ENCODE peak calls at places on chromosome 16, in ten cellular contexts. One of them, this sample, is unnamed.

GRCh38 chr16:71726491-71727319 is 2.2 kb upstream of the PHLPP2 start:
- DNase-seq in H1: no peak
- DNase-seq in mucosa of descending colon: peak
- DNase-seq in progenitor cell of endocrine pancreas: no peak
- DNase-seq in OCI-LY7: peak
- DNase-seq in astrocyte of the cerebellum: no peak
- DNase-seq in HCT116: no peak
- DNase-seq in osteocyte: no peak
- DNase-seq in GM10248: peak
- DNase-seq in hepatocyte: no peak
- DNase-seq in this sample: no peak

GRCh38 chr16:84109598-84110325 is 7.0 kb downstream of the MBTPS1 start:
- DNase-seq in hepatocyte: no peak
- DNase-seq in progenitor cell of endocrine pancreas: no peak
- DNase-seq in osteocyte: no peak
- DNase-seq in GM10248: no peak
- DNase-seq in HCT116: no peak
- DNase-seq in mucosa of descending colon: no peak
- DNase-seq in OCI-LY7: no peak
- DNase-seq in astrocyte of the cerebellum: no peak
- DNase-seq in H1: no peak
- DNase-seq in this sample: no peak

GRCh38 chr16:14193316-14193871 is 122.3 kb downstream of the MRTFB start:
- DNase-seq in GM10248: peak
- DNase-seq in OCI-LY7: peak
- DNase-seq in H1: no peak
- DNase-seq in hepatocyte: no peak
- DNase-seq in progenitor cell of endocrine pancreas: no peak
- DNase-seq in mucosa of descending colon: peak
- DNase-seq in astrocyte of the cerebellum: no peak
- DNase-seq in osteocyte: no peak
- DNase-seq in HCT116: no peak
- DNase-seq in this sample: no peak

GRCh38 chr16:69444873-69445517 is 20.6 kb downstream of the CYB5B start:
- DNase-seq in hepatocyte: no peak
- DNase-seq in progenitor cell of endocrine pancreas: no peak
- DNase-seq in H1: no peak
- DNase-seq in GM10248: no peak
- DNase-seq in astrocyte of the cerebellum: no peak
- DNase-seq in mucosa of descending colon: no peak
- DNase-seq in osteocyte: no peak
- DNase-seq in HCT116: no peak
- DNase-seq in OCI-LY7: no peak
- DNase-seq in this sample: no peak

GRCh38 chr16:87661561-87661960 is 59.3 kb downstream of the JPH3 start:
- DNase-seq in astrocyte of the cerebellum: no peak
- DNase-seq in hepatocyte: peak
- DNase-seq in progenitor cell of endocrine pancreas: peak
- DNase-seq in OCI-LY7: peak
- DNase-seq in osteocyte: peak
- DNase-seq in GM10248: peak
- DNase-seq in H1: peak
- DNase-seq in mucosa of descending colon: peak
- DNase-seq in HCT116: no peak
- DNase-seq in this sample: peak

GRCh38 chr16:62615526-62615925 is 579.3 kb upstream of the CDH8 start:
- DNase-seq in osteocyte: no peak
- DNase-seq in H1: no peak
- DNase-seq in hepatocyte: no peak
- DNase-seq in GM10248: no peak
- DNase-seq in HCT116: no peak
- DNase-seq in astrocyte of the cerebellum: no peak
- DNase-seq in progenitor cell of endocrine pancreas: no peak
- DNase-seq in mucosa of descending colon: no peak
- DNase-seq in OCI-LY7: no peak
- DNase-seq in this sample: no peak

GRCh38 chr16:87560428-87561199 is 41.7 kb upstream of the JPH3 start:
- DNase-seq in progenitor cell of endocrine pancreas: no peak
- DNase-seq in H1: peak
- DNase-seq in mucosa of descending colon: peak
- DNase-seq in OCI-LY7: peak
- DNase-seq in osteocyte: no peak
- DNase-seq in HCT116: peak
- DNase-seq in GM10248: no peak
- DNase-seq in hepatocyte: no peak
- DNase-seq in astrocyte of the cerebellum: no peak
- DNase-seq in this sample: peak

GRCh38 chr16:48321307-48322036 is 63.7 kb downstream of the SIAH1 start:
- DNase-seq in astrocyte of the cerebellum: no peak
- DNase-seq in hepatocyte: no peak
- DNase-seq in mucosa of descending colon: no peak
- DNase-seq in HCT116: no peak
- DNase-seq in OCI-LY7: no peak
- DNase-seq in H1: no peak
- DNase-seq in progenitor cell of endocrine pancreas: no peak
- DNase-seq in osteocyte: no peak
- DNase-seq in GM10248: no peak
- DNase-seq in this sample: peak

GRCh38 chr16:84199097-84199496 is 8.1 kb downstream of the ADAD2 start:
- DNase-seq in astrocyte of the cerebellum: no peak
- DNase-seq in osteocyte: no peak
- DNase-seq in GM10248: no peak
- DNase-seq in HCT116: no peak
- DNase-seq in OCI-LY7: no peak
- DNase-seq in hepatocyte: no peak
- DNase-seq in progenitor cell of endocrine pancreas: no peak
- DNase-seq in mucosa of descending colon: no peak
- DNase-seq in H1: no peak
- DNase-seq in this sample: no peak

DNA sequence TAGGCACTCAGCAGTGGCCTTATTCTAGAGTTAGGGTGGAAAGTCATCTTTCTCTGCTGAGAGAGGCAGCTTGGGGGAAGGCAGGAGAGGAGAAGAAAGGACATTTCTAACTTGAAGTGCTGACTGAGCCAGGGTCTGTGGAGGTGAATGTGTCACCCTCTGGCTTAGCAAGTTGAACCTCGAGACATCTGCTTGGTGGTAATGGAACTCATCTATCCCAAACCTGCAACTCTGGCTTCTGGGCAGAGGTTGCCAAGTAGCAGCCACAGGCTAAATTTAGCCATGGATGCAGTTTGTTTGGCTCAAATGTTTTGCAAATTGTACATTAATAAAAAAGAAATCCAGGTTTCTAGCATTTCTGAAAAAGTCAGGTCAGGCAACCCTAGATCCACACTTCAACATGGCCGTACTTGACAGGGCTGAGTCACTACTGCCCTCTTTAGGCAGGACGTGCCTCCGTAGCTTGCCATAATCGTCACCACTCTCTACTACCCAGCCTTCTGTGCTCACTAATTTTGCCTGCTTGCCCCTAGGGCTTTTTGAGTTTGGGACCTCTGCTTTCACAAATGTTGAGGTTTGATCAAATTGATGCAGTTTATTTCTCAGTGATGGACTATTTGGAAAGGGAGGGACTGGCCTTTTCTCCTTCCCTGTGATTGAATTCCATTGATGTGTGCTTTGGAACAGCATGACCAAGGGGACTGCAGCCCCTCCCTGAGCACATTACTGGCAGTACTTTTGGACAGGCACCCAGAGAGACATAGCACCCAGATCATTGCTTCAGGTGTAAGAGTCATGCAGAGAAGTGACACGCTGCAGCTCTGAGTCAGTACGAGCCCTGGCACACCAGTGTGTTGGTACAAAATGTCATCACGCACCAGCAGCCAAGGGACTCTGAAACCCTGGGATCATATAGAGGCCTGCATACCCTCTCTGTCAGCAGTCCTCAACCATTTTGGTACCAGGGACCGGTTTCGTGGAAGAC is 5.2 kb downstream of the CDH13 start:
- DNase-seq in astrocyte of the cerebellum: no peak
- DNase-seq in hepatocyte: no peak
- DNase-seq in osteocyte: no peak
- DNase-seq in HCT116: no peak
- DNase-seq in OCI-LY7: no peak
- DNase-seq in progenitor cell of endocrine pancreas: no peak
- DNase-seq in mucosa of descending colon: no peak
- DNase-seq in GM10248: no peak
- DNase-seq in H1: no peak
- DNase-seq in this sample: peak
- TF ChIP-seq CTCF in astrocyte of the cerebellum: peak
- TF ChIP-seq CTCF in hepatocyte: no peak
- TF ChIP-seq CTCF in osteocyte: peak
- TF ChIP-seq CTCF in HCT116: peak
- TF ChIP-seq CTCF in OCI-LY7: peak
- TF ChIP-seq CTCF in progenitor cell of endocrine pancreas: peak
- TF ChIP-seq CTCF in mucosa of descending colon: no peak
- TF ChIP-seq CTCF in GM10248: no peak
- TF ChIP-seq CTCF in H1: peak
- TF ChIP-seq CTCF in this sample: no peak

GRCh38 chr16:50153648-50154368 is 702 bp downstream of the TENT4B start:
- DNase-seq in HCT116: no peak
- DNase-seq in osteocyte: no peak
- DNase-seq in GM10248: peak
- DNase-seq in H1: no peak
- DNase-seq in astrocyte of the cerebellum: no peak
- DNase-seq in hepatocyte: no peak
- DNase-seq in progenitor cell of endocrine pancreas: peak
- DNase-seq in OCI-LY7: no peak
- DNase-seq in mucosa of descending colon: peak
- DNase-seq in this sample: no peak

GRCh38 chr16:50154369-50154947 is 1.4 kb downstream of the TENT4B start:
- DNase-seq in hepatocyte: peak
- DNase-seq in astrocyte of the cerebellum: no peak
- DNase-seq in osteocyte: no peak
- DNase-seq in GM10248: no peak
- DNase-seq in OCI-LY7: no peak
- DNase-seq in mucosa of descending colon: no peak
- DNase-seq in progenitor cell of endocrine pancreas: no peak
- DNase-seq in H1: no peak
- DNase-seq in HCT116: no peak
- DNase-seq in this sample: peak

GRCh38 chr16:50151744-50152143 is 1.4 kb upstream of the TENT4B start:
- DNase-seq in HCT116: no peak
- DNase-seq in GM10248: no peak
- DNase-seq in mucosa of descending colon: no peak
- DNase-seq in hepatocyte: no peak
- DNase-seq in OCI-LY7: no peak
- DNase-seq in osteocyte: no peak
- DNase-seq in astrocyte of the cerebellum: no peak
- DNase-seq in H1: no peak
- DNase-seq in progenitor cell of endocrine pancreas: no peak
- DNase-seq in this sample: no peak

GRCh38 chr16:50152386-50152806 is 710 bp upstream of the TENT4B start:
- DNase-seq in H1: peak
- DNase-seq in astrocyte of the cerebellum: no peak
- DNase-seq in hepatocyte: peak
- DNase-seq in progenitor cell of endocrine pancreas: no peak
- DNase-seq in osteocyte: no peak
- DNase-seq in OCI-LY7: no peak
- DNase-seq in mucosa of descending colon: peak
- DNase-seq in HCT116: no peak
- DNase-seq in GM10248: peak
- DNase-seq in this sample: no peak

DNA sequence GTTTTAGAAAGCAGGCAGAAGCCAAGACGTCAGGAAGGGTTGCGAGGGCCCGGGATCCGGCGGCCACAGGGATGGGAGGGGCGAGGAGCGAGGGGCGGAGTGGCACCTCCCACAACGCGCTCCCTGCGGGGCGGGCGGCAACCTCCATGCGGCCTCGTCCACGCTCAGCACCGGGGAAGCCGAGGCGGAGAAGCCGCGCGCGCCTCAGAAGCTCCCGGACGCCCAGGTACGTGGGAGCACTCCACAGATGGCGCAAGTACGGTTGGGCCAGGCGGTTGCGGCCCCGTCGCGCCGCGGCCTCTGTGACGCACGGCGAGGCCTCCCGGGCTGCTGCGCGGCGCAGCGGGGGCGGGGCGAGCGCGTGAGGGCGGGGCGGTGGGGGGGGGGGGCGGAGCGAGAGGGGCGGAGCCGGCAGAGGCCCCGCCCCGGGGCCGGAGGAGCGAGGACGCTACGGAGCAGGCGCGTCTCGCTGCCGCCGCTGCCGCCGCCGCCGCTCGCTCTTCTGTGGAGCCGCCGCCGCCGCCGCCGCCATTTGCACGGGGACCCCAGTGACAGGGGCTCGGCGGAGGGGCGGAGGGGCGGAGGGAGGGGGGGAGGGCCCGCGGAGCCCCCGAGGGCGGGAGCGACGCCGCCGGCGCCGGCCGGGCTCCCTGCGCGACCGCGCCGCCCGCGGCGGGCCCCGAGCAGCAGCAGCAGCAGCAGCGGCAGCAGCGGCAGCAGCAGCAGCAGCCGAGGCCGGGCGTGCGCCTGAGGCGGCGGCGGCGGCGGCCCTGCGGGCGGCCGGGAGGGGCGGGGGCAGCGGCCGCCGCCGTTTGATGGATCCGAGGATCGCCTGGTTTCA is at the start of gene TENT4B:
- DNase-seq in H1: peak
- DNase-seq in hepatocyte: peak
- DNase-seq in OCI-LY7: peak
- DNase-seq in osteocyte: peak
- DNase-seq in mucosa of descending colon: peak
- DNase-seq in astrocyte of the cerebellum: peak
- DNase-seq in GM10248: peak
- DNase-seq in progenitor cell of endocrine pancreas: peak
- DNase-seq in HCT116: peak
- DNase-seq in this sample: peak
- TF ChIP-seq CTCF in H1: no peak
- TF ChIP-seq CTCF in hepatocyte: no peak
- TF ChIP-seq CTCF in OCI-LY7: no peak
- TF ChIP-seq CTCF in osteocyte: no peak
- TF ChIP-seq CTCF in mucosa of descending colon: no peak
- TF ChIP-seq CTCF in astrocyte of the cerebellum: no peak
- TF ChIP-seq CTCF in GM10248: no peak
- TF ChIP-seq CTCF in progenitor cell of endocrine pancreas: no peak
- TF ChIP-seq CTCF in HCT116: no peak
- TF ChIP-seq CTCF in this sample: no peak

GRCh38 chr16:57147381-57148191 is 38.3 kb downstream of the PSME3IP1 start:
- DNase-seq in H1: no peak
- DNase-seq in progenitor cell of endocrine pancreas: no peak
- DNase-seq in OCI-LY7: peak
- DNase-seq in osteocyte: no peak
- DNase-seq in astrocyte of the cerebellum: no peak
- DNase-seq in HCT116: no peak
- DNase-seq in mucosa of descending colon: no peak
- DNase-seq in hepatocyte: no peak
- DNase-seq in GM10248: no peak
- DNase-seq in this sample: no peak
- TF ChIP-seq CTCF in H1: no peak
- TF ChIP-seq CTCF in progenitor cell of endocrine pancreas: no peak
- TF ChIP-seq CTCF in OCI-LY7: no peak
- TF ChIP-seq CTCF in osteocyte: no peak
- TF ChIP-seq CTCF in astrocyte of the cerebellum: no peak
- TF ChIP-seq CTCF in HCT116: no peak
- TF ChIP-seq CTCF in mucosa of descending colon: no peak
- TF ChIP-seq CTCF in hepatocyte: no peak
- TF ChIP-seq CTCF in GM10248: no peak
- TF ChIP-seq CTCF in this sample: no peak

DNA sequence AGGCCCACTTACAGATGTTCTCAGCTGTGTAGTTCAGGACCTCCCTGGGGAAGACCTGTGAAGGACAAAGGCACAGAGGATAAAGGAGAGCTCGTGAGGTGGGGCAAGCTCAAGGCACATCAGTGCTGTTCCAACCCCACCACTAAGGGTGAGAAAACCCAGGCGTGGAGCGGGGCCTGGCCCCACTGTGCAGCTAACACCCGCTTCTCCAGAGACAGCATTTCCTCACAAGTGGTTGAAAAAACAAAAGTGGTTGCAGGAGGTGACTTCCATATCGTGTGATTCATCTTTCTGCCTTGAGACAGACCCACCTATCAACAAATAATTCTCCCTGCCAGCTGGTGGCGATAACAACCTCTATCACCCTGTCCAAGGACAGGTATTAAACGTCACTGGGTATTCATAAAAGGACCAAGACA is 30.0 kb downstream of the SNN start:
- DNase-seq in OCI-LY7: peak
- DNase-seq in HCT116: no peak
- DNase-seq in astrocyte of the cerebellum: no peak
- DNase-seq in GM10248: no peak
- DNase-seq in progenitor cell of endocrine pancreas: no peak
- DNase-seq in osteocyte: peak
- DNase-seq in hepatocyte: no peak
- DNase-seq in H1: no peak
- DNase-seq in mucosa of descending colon: no peak
- DNase-seq in this sample: peak
- TF ChIP-seq CTCF in OCI-LY7: peak
- TF ChIP-seq CTCF in HCT116: peak
- TF ChIP-seq CTCF in astrocyte of the cerebellum: no peak
- TF ChIP-seq CTCF in GM10248: no peak
- TF ChIP-seq CTCF in progenitor cell of endocrine pancreas: no peak
- TF ChIP-seq CTCF in osteocyte: no peak
- TF ChIP-seq CTCF in hepatocyte: no peak
- TF ChIP-seq CTCF in H1: no peak
- TF ChIP-seq CTCF in mucosa of descending colon: no peak
- TF ChIP-seq CTCF in this sample: no peak